ENCODE peak calls at places on chromosomes 5 and 9, in four cellular contexts. V, A, T and Z are unnamed samples. For H3K79me2, the result is how much of the 10 kb centered on the place peaks cover.

GRCh38 chr9:89814340-89815040 is 209.7 kb downstream of the GADD45G start:
- DNase-seq in T (no peak), A (no peak), V (no peak), Z (peak)

GRCh38 chr9:32128546-32128945 is 255.9 kb upstream of the ACO1 start:
- DNase-seq in A (peak), V (peak), T (no peak), Z (no peak)

GRCh38 chr5:128225245-128226030 is 141.9 kb downstream of the SLC12A2 start:
- DNase-seq in A (no peak), V (no peak), T (no peak), Z (no peak)

GRCh38 chr5:142684508-142685031 is 1.3 kb downstream of the FGF1 start:
- DNase-seq in A (peak), V (peak), T (peak), Z (no peak)

GRCh38 chr5:39501403-39501802 is 76.6 kb upstream of the DAB2 start:
- DNase-seq in T (no peak), A (no peak), V (no peak), Z (peak)

GRCh38 chr9:137348781-137349470 is 46.9 kb upstream of the NRARP start:
- DNase-seq in V (no peak), T (no peak), A (no peak), Z (no peak)

GRCh38 chr5:69329905-69330489 is 2.6 kb downstream of the CCDC125 start:
- DNase-seq in V (no peak), A (no peak), T (no peak), Z (peak)

GRCh38 chr9:18296702-18297531 is 177.0 kb upstream of the ADAMTSL1 start:
- DNase-seq in A (no peak), T (no peak), V (peak), Z (no peak)

GRCh38 chr9:9924369-9924768 is 688.4 kb downstream of the PTPRD start:
- DNase-seq in T (no peak), V (no peak), A (no peak), Z (no peak)

GRCh38 chr9:130036099-130036498 is 6.9 kb downstream of the FNBP1 start:
- DNase-seq in V (no peak), A (no peak), T (no peak), Z (no peak)

DNA sequence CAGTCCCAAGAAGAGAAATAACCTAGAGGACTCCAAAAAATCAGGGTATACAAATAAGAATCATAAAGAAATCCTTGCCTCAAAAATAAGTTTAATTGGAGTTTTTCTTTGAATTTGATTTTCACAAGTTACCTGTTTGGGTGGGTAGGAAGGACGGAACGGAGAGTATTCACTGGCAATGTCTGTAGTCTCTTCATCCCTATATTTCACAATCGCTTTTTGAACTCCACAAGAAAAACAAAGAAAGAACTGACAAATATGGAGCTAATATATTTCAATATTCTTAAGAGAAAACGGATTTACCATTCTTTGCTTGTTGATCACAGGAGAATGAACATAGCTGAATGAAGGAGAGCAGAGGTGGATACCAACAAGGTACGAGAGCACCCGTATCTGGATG is 30.1 kb downstream of the MTMR12 start:
- DNase-seq in V (no peak), T (no peak), A (no peak), Z (no peak)
- H3K79me2 ChIP-seq in V (under half), T (under half), A (under half), Z (under half)

GRCh38 chr5:26419987-26420386 is 618.4 kb downstream of the CDH9 start:
- DNase-seq in V (no peak), T (no peak), A (no peak), Z (no peak)
- H2AK5ac ChIP-seq in V (no peak), T (no peak), A (no peak), Z (no peak)

GRCh38 chr5:75491621-75492020 is 19.8 kb downstream of the CERT1 start:
- DNase-seq in A (no peak), T (no peak), V (no peak), Z (no peak)
- H3K79me2 ChIP-seq in A (under half), T (under half), V (under half), Z (under half)

GRCh38 chr9:3807601-3808000 is 281.8 kb upstream of the RFX3 start:
- DNase-seq in A (no peak), V (no peak), T (no peak), Z (no peak)
- H2AK5ac ChIP-seq in A (no peak), V (no peak), T (no peak), Z (no peak)

GRCh38 chr9:85727500-85727899 is 14.3 kb downstream of the AGTPBP1 start:
- DNase-seq in A (no peak), V (peak), T (no peak), Z (peak)
- H3K79me2 ChIP-seq in A (under half), V (under half), T (under half), Z (under half)

GRCh38 chr5:180640765-180641565 is 8.4 kb downstream of the FLT4 start:
- DNase-seq in V (no peak), T (no peak), A (no peak), Z (no peak)
- H2AK5ac ChIP-seq in V (no peak), T (no peak), A (no peak), Z (no peak)